ENCODE peak calls at places on chromosome X, in five cellular contexts. U is right cardiac atrium, C is HCT116, O is endothelial cell of umbilical vein, B is skeletal muscle cell. X is an unnamed sample.

GRCh38 chrX:323721-324628 is 5.4 kb upstream of the GTPBP6 start:
- DNase-seq in B (peak), C (peak), U (peak), O (no peak), X (peak)

GRCh38 chrX:41912922-41913321 is 10.4 kb downstream of the CASK start:
- DNase-seq in U (no peak), B (no peak), C (no peak), O (no peak), X (peak)

GRCh38 chrX:39927380-39927779 is 170.4 kb downstream of the BCOR start:
- DNase-seq in O (no peak), B (no peak), U (no peak), C (no peak), X (no peak)

GRCh38 chrX:52031371-52031770 is 37.6 kb downstream of the MAGED4B start:
- DNase-seq in U (no peak), B (no peak), C (no peak), O (no peak), X (no peak)

GRCh38 chrX:15747626-15748173 is 9.6 kb downstream of the CA5B start:
- DNase-seq in B (no peak), U (no peak), O (no peak), C (no peak), X (no peak)

GRCh38 chrX:7690842-7691241 is 152.1 kb upstream of the VCX start:
- DNase-seq in B (no peak), U (no peak), C (no peak), O (no peak), X (no peak)

GRCh38 chrX:19814240-19814639 is 73.2 kb downstream of the SH3KBP1 start:
- DNase-seq in O (no peak), B (no peak), U (no peak), C (no peak), X (no peak)

GRCh38 chrX:31223817-31224216 is 152.0 kb upstream of the FTHL17 start:
- DNase-seq in C (no peak), O (peak), U (no peak), B (no peak), X (no peak)

GRCh38 chrX:30504309-30504708 is 73.3 kb downstream of the TASL start:
- DNase-seq in B (no peak), U (no peak), O (peak), C (peak), X (no peak)

GRCh38 chrX:115690554-115691216 is 129.7 kb downstream of the PLS3 start:
- DNase-seq in O (peak), B (peak), U (no peak), C (peak), X (peak)

GRCh38 chrX:18983711-18984380 is at the start of gene PHKA2:
- DNase-seq in C (no peak), B (no peak), U (peak), O (no peak), X (no peak)

GRCh38 chrX:97132654-97133415 is 249.1 kb downstream of the RPA4 start:
- DNase-seq in C (no peak), B (no peak), U (no peak), O (no peak), X (peak)

GRCh38 chrX:9337056-9337455 is 127.8 kb upstream of the TBL1X start:
- DNase-seq in U (peak), B (peak), C (no peak), O (peak), X (no peak)

GRCh38 chrX:21412883-21413282 is 38.7 kb downstream of the CNKSR2 start:
- DNase-seq in O (no peak), C (no peak), U (no peak), B (no peak), X (no peak)

GRCh38 chrX:28278236-28278635 is 297.0 kb upstream of the DCAF8L1 start:
- DNase-seq in C (no peak), O (peak), B (no peak), U (no peak), X (no peak)

GRCh38 chrX:42070866-42071265 is 147.5 kb upstream of the CASK start:
- DNase-seq in B (no peak), O (no peak), C (no peak), U (no peak), X (no peak)

GRCh38 chrX:29662759-29663503 is 552.4 kb upstream of the MAGEB2 start:
- DNase-seq in C (no peak), U (no peak), B (peak), O (peak), X (peak)

GRCh38 chrX:10507876-10508275 is 112.5 kb downstream of the MID1 start:
- DNase-seq in B (no peak), O (peak), U (no peak), C (no peak), X (no peak)

DNA sequence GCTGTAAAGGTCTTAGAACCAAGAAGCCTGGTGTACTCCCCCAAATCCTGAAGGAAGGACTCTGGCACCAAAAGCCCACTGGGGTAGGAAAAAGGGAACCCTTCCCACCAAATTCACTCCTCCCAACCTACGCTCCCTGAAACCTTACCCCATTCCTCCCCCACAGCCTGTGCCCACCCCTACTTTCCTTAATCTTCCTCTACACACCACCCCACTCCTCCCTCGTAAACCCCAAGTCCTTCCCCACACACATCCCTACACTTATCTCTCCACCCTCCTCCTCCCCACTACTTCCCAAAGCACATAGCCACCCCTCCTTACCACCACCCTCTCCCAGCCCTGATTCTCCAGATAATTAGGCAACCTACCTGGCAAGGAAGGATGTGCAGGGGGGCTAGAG is 1.7 kb downstream of the ZMYM3 start:
- DNase-seq in C (no peak), O (no peak), U (no peak), B (no peak), X (no peak)
- H3K4me3 ChIP-seq in C (no peak), O (no peak), U (no peak), B (peak), X (peak)

DNA sequence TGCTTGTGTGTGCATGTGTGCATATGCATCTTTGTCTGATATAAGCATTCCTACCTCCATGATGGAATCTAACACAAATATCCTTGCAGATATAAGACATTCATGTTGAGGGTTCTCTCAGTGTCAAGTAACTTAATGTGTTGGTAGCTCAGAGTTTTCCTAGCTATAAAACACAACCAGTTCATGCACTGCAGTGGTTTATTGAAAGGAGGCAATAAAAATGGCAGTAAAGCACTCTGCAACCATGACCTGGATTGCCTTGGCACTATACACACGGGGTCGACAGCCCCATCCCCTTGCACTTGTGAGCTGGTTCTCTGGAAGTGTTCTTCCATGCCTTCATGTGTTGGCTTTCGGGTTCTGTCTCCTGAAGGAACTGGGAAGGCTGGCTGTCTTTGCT is 38.9 kb downstream of the GPC4 start:
- DNase-seq in O (no peak), U (no peak), C (no peak), B (no peak), X (no peak)
- H3K4me3 ChIP-seq in O (no peak), U (no peak), C (no peak), B (no peak), X (no peak)

GRCh38 chrX:101287402-101287801 is 3.7 kb downstream of the TAF7L start:
- DNase-seq in U (no peak), C (peak), B (no peak), O (peak), X (no peak)

DNA sequence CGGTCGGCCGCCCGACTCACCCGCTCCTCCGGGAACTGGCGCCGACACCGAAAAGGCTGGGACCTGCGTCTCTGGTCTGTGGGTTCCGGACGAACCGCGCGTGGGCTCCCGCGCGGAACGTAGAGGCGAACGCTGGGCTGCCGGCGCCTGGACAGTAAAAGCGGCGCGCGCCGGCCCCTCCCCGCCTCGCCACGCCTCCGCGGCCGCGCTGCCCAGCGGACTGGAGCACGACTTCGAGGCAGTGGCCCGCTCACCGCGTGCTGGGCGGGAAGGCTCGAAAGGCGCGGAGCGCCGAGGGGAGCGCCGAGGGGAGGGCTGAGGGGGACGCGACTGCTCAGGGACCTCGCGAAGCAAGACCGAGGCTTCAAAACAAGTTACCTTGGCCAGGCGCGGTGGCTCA is at the start of gene TAF7L:
- DNase-seq in O (peak), B (no peak), U (peak), C (no peak), X (no peak)
- H3K4me3 ChIP-seq in O (no peak), B (peak), U (peak), C (no peak), X (no peak)

DNA sequence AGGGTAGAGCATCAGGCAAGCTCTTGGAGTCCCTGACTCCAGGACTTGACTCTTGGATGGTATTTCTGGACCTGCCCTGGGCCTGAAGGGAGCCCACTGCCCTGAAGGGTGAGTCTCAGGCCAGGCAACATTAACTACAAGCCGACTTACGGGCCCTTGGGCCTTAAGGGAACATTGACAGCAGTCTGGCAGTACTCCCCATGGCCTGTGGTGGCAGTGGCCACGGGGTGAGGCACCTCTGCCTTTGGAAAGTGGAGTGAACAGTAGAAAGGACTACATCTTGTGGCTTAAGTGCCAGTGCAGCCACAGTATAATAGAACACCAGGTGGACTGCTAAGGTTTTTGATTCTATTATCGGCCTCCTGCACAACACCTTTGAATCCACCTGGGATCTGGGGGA is 36.3 kb downstream of the SH3BGRL start:
- DNase-seq in C (no peak), O (no peak), U (no peak), B (no peak), X (no peak)
- H3K4me3 ChIP-seq in C (no peak), O (no peak), U (no peak), B (no peak), X (no peak)

DNA sequence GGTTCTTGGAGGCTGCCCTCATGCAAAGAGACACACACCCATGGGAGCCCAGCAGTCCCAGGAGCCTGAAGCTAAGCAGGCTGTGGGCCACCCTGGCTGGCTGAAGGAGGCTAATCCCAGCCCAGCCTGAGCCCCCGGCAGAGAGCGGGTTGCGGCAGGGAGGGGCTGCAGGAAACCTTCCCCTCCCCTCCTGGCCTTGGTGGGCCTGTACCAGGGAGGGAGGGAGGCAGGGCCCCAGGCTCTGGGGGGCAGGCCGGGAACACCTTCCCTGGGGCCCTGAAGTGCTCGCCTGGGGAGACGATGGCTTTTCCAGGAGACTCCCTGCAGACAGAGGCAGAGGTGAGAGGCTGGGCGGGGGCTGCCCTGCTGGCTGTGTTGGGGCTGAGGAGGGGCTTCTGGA is 3.7 kb downstream of the BGN start:
- DNase-seq in C (no peak), U (no peak), O (no peak), B (no peak), X (no peak)
- H3K4me3 ChIP-seq in C (no peak), U (no peak), O (no peak), B (no peak), X (no peak)

GRCh38 chrX:133956570-133957340 is 28.6 kb downstream of the GPC3 start:
- DNase-seq in B (no peak), C (no peak), O (no peak), U (no peak), X (no peak)
- H3K4me3 ChIP-seq in B (no peak), C (no peak), O (no peak), U (no peak), X (no peak)

DNA sequence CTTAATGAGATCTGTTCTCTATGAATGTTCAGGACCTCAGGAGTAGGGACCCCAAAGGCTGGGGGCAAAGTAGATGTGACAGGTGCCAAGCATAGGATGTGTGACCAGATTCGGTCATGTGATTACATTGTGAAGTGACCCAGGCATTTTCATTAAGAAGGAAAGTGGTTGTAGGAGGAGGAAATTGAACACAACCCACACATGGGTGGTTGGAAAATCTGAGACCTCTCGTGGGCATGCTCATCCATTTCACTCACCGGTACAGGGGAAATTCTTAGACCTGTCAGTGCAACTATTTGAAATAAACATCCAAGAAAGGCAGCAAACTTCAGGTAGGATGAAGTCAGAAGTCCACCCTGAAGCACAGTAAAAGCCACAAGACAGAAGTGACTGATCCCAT is 43.5 kb upstream of the CD99 start:
- DNase-seq in O (no peak), C (no peak), U (no peak), B (no peak), X (no peak)
- H3K4me3 ChIP-seq in O (no peak), C (no peak), U (no peak), B (no peak), X (no peak)

GRCh38 chrX:153441296-153441695 is 4.6 kb downstream of the TREX2 start:
- DNase-seq in C (no peak), B (no peak), O (no peak), U (no peak), X (no peak)
- H3K4me3 ChIP-seq in C (no peak), B (no peak), O (no peak), U (no peak), X (no peak)

GRCh38 chrX:36957425-36958328 is 50.5 kb upstream of the FAM47C start:
- DNase-seq in C (no peak), U (no peak), O (peak), B (no peak), X (no peak)
- H3K4me3 ChIP-seq in C (no peak), U (peak), O (no peak), B (peak), X (peak)